ENCODE peak calls at places on chromosomes 6 and 20, in seven cellular contexts. M, Q, R, I, B, D and U are unnamed samples.

GRCh38 chr6:132084811-132085509 is 133.8 kb upstream of the CCN2 start:
- DNase-seq in Q (no peak), M (peak; percentile 10), R (no peak), D (no peak), B (peak; percentile 93), I (no peak), U (peak; percentile 95)

GRCh38 chr20:20413801-20414200 is 45.9 kb downstream of the INSM1 start:
- DNase-seq in D (no peak), Q (no peak), B (no peak), M (no peak), R (no peak), I (no peak), U (no peak)

GRCh38 chr20:10919549-10920140 is 245.8 kb upstream of the JAG1 start:
- DNase-seq in Q (no peak), R (peak; percentile 31), M (no peak), I (no peak), D (no peak), B (peak; percentile 36), U (no peak)

GRCh38 chr6:118813795-118814194 is 80.2 kb upstream of the ASF1A start:
- DNase-seq in B (peak; percentile 21), Q (no peak), M (no peak), R (no peak), D (no peak), I (no peak), U (peak; percentile 13)

GRCh38 chr20:22924036-22924737 is 110.9 kb upstream of the SSTR4 start:
- DNase-seq in I (no peak), R (peak; percentile 18), D (no peak), M (no peak), Q (no peak), B (no peak), U (no peak)

GRCh38 chr6:144953552-144954240 is 668.6 kb downstream of the UTRN start:
- DNase-seq in M (no peak), Q (no peak), R (no peak), B (peak; percentile 42), D (no peak), I (no peak), U (peak; percentile 58)

GRCh38 chr6:17417817-17418216 is 24.4 kb downstream of the CAP2 start:
- DNase-seq in D (no peak), I (no peak), Q (no peak), M (peak; percentile 14), R (no peak), B (peak; percentile 94), U (peak; percentile 66)

GRCh38 chr20:41052742-41053419 is 24.3 kb downstream of the TOP1 start:
- DNase-seq in Q (no peak), D (no peak), R (no peak), B (peak; percentile 92), M (no peak), I (no peak), U (no peak)

GRCh38 chr6:124607119-124607627 is 355.1 kb upstream of the RNF217 start:
- DNase-seq in B (no peak), I (no peak), Q (no peak), M (no peak), R (no peak), D (no peak), U (no peak)

GRCh38 chr6:41679696-41680095 is 41.4 kb downstream of the MDFI start:
- DNase-seq in B (no peak), Q (no peak), D (peak; percentile 47), R (no peak), I (no peak), M (no peak), U (no peak)

GRCh38 chr6:5665173-5665572 is 341.6 kb downstream of the NRN1 start:
- DNase-seq in Q (no peak), D (peak; percentile 86), B (no peak), M (no peak), R (no peak), I (no peak), U (no peak)
- H3K4me3 ChIP-seq in Q (no peak overlapping the region), D (no peak overlapping the region), B (no peak overlapping the region), M (no peak overlapping the region), R (no peak overlapping the region), I (no peak overlapping the region), U (no peak overlapping the region)

GRCh38 chr6:37735722-37736121 is 38.0 kb upstream of the MDGA1 start:
- DNase-seq in B (no peak), I (no peak), D (no peak), R (no peak), Q (no peak), M (no peak), U (no peak)

GRCh38 chr6:37731888-37732287 is 34.2 kb upstream of the MDGA1 start:
- DNase-seq in R (no peak), D (no peak), B (no peak), I (no peak), M (no peak), Q (peak; percentile 71), U (no peak)

GRCh38 chr6:37738216-37738615 is 40.5 kb upstream of the MDGA1 start:
- DNase-seq in D (no peak), R (no peak), Q (no peak), M (no peak), I (no peak), B (no peak), U (no peak)

GRCh38 chr6:37732688-37733087 is 35.0 kb upstream of the MDGA1 start:
- DNase-seq in Q (no peak), I (no peak), B (no peak), M (no peak), R (no peak), D (no peak), U (no peak)
- TF ChIP-seq CTCF in Q (no peak), I (no peak), B (no peak), M (no peak), R (no peak), D (no peak), U (peak; percentile 26)

DNA sequence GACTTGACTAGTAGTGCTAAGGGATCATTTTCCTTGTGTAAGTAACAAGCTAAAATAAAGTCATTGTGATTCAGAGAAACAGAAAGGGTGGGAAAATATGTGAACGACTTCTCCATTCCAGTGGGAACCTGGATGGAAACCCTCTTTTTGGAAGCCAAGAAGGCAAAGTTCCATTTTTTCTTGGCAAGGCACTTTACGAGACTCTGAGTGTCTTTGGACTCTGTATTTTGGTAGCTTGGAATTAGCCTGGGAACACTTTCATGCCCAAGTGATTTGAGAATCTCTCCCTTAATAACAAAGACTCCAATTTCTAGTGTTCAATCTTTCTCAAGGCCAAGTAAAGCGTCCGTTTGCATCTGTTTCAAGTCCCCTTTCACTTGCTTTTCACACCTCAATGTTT is 100.5 kb upstream of the SASH1 start:
- DNase-seq in Q (no peak), D (no peak), M (no peak), R (no peak), I (no peak), B (peak; percentile 33), U (no peak)
- H3K4me3 ChIP-seq in Q (no peak overlapping the region), D (no peak overlapping the region), M (no peak overlapping the region), R (no peak overlapping the region), I (no peak overlapping the region), B (no peak overlapping the region), U (no peak overlapping the region)

GRCh38 chr20:32470025-32470861 is 112.1 kb downstream of the ASXL1 start:
- DNase-seq in B (peak; percentile 86), I (no peak), D (peak; percentile 89), R (peak; percentile 69), Q (peak; percentile 77), M (peak; percentile 80), U (no peak)
- TF ChIP-seq CTCF in B (peak; percentile 40), I (peak; percentile 31), D (peak; percentile 45), R (peak; percentile 73), Q (peak; percentile 61), M (peak; percentile 50), U (peak; percentile 43)

DNA sequence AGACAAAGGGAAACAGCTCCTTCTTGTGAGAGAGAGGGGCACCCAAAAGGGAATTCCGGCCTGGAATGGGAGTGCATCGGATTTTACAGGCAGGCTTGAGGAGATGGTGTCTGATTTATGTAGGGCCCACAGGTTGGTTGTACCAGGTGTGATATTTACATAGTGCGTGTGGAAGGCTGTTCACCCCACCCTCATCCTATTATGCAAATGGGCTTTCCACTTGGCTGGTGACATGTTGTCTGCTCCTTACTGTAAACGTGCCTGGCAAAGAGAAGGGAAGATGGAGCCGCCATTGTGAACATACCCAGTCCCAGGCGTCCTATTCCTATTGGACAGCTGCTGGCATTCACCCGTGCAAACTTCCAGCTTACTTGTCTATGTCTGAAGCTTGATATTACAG is 6.4 kb downstream of the HLA-B start:
- DNase-seq in D (no peak), M (no peak), B (no peak), Q (no peak), I (no peak), R (no peak), U (no peak)
- H3K4me3 ChIP-seq in D (no peak overlapping the region), M (no peak overlapping the region), B (no peak overlapping the region), Q (no peak overlapping the region), I (no peak overlapping the region), R (no peak overlapping the region), U (no peak overlapping the region)

GRCh38 chr6:44512868-44513641 is 125.5 kb downstream of the CDC5L start:
- DNase-seq in Q (no peak), R (no peak), B (no peak), I (no peak), D (no peak), M (no peak), U (no peak)
- TF ChIP-seq CTCF in Q (no peak), R (no peak), B (no peak), I (no peak), D (no peak), M (no peak), U (no peak)

GRCh38 chr6:33077908-33078307 is 2.1 kb downstream of the HLA-DPB1 start:
- DNase-seq in R (no peak), I (no peak), B (no peak), Q (peak; percentile 64), M (no peak), D (peak; percentile 82), U (no peak)

GRCh38 chr6:33075208-33075567 is 602 bp upstream of the HLA-DPB1 start:
- DNase-seq in D (no peak), B (no peak), R (no peak), I (no peak), M (no peak), Q (no peak), U (no peak)

GRCh38 chr6:33076406-33076934 is 680 bp downstream of the HLA-DPB1 start:
- DNase-seq in B (no peak), Q (no peak), D (no peak), R (no peak), M (no peak), I (no peak), U (no peak)

GRCh38 chr6:33073431-33073871 is at the start of gene HLA-DPA1:
- DNase-seq in Q (peak; percentile 54), B (peak; percentile 21), I (no peak), D (peak; percentile 81), R (no peak), M (no peak), U (no peak)

GRCh38 chr6:33075568-33076405 is at the start of gene HLA-DPB1:
- DNase-seq in Q (no peak), R (no peak), B (peak; percentile 67), D (peak; percentile 78), M (peak; percentile 61), I (no peak), U (no peak)
- H3K4me3 ChIP-seq in Q (peak within 1 kb of the TSS; percentile 68), R (peak within 1 kb of the TSS; percentile 33), B (no peak within 1 kb of the TSS), D (peak within 1 kb of the TSS; percentile 78), M (no peak within 1 kb of the TSS), I (peak within 1 kb of the TSS; percentile 12), U (no peak within 1 kb of the TSS)

GRCh38 chr20:50191566-50192363 is 1.1 kb downstream of the CEBPB start:
- DNase-seq in I (peak; percentile 27), R (peak; percentile 55), M (peak; percentile 77), D (peak; percentile 93), B (peak; percentile 53), Q (peak; percentile 78), U (no peak)
- TF ChIP-seq CTCF in I (peak; percentile 73), R (peak; percentile 56), M (peak; percentile 29), D (peak; percentile 21), B (no peak), Q (peak; percentile 47), U (peak; percentile 22)